ENCODE peak calls at places on chromosomes 1 and 21, in five cellular contexts. B is MM.1S; W is GM23338; Q is fibroblast of lung; O is CD8-positive, alpha-beta T cell. I is an unnamed sample. For H3K27me3 and H3K36me3, the result is how much of the 10 kb centered on the place peaks cover.

GRCh38 chr1:246012271-246012854 is 494.7 kb downstream of the SMYD3 start:
- DNase-seq in B (peak), W (peak), Q (peak), O (no peak), I (peak)

GRCh38 chr1:172761581-172762025 is 102.7 kb downstream of the FASLG start:
- DNase-seq in B (no peak), W (no peak), Q (peak), O (no peak), I (no peak)

GRCh38 chr1:35532497-35533226 is 24.5 kb downstream of the KIAA0319L start:
- DNase-seq in B (no peak), W (no peak), Q (peak), O (no peak), I (no peak)

GRCh38 chr1:81369814-81370213 is 430.9 kb upstream of the ADGRL2 start:
- DNase-seq in B (no peak), W (no peak), Q (no peak), O (no peak), I (no peak)

GRCh38 chr1:248873409-248873992 is 14.6 kb upstream of the ZNF692 start:
- DNase-seq in B (peak), W (peak), Q (peak), O (peak), I (peak)

GRCh38 chr1:88169144-88169543 is 514.9 kb upstream of the PKN2 start:
- DNase-seq in B (no peak), W (no peak), Q (no peak), O (no peak), I (no peak)

GRCh38 chr1:50426108-50426700 is 3.0 kb upstream of the DMRTA2 start:
- DNase-seq in B (no peak), W (peak), Q (no peak), O (no peak), I (no peak)

GRCh38 chr1:201222125-201222524 is 31.5 kb downstream of the IGFN1 start:
- DNase-seq in B (no peak), W (no peak), Q (no peak), O (no peak), I (no peak)

GRCh38 chr1:17718136-17718535 is 37.0 kb upstream of the ACTL8 start:
- DNase-seq in B (no peak), W (no peak), Q (no peak), O (no peak), I (no peak)

GRCh38 chr1:74534241-74534640 is 21.8 kb upstream of the LRRC53 start:
- DNase-seq in B (no peak), W (no peak), Q (peak), O (no peak), I (no peak)

GRCh38 chr1:213600879-213601278 is 386.9 kb upstream of the PROX1 start:
- DNase-seq in B (no peak), W (no peak), Q (no peak), O (no peak), I (no peak)

GRCh38 chr1:214165850-214166374 is 115.0 kb upstream of the SMYD2 start:
- DNase-seq in B (no peak), W (no peak), Q (no peak), O (no peak), I (no peak)

GRCh38 chr1:67053535-67053784 is 488 bp downstream of the SLC35D1 start:
- DNase-seq in B (peak), W (peak), Q (no peak), O (no peak), I (no peak)

GRCh38 chr1:68558321-68559026 is 61.6 kb upstream of the DEPDC1 start:
- DNase-seq in B (no peak), W (no peak), Q (no peak), O (no peak), I (no peak)

GRCh38 chr21:45283019-45283610 is 4.6 kb downstream of the POFUT2 start:
- DNase-seq in B (no peak), W (no peak), Q (no peak), O (no peak), I (no peak)

GRCh38 chr21:14991957-14992356 is 72.8 kb downstream of the NRIP1 start:
- DNase-seq in B (no peak), W (no peak), Q (no peak), O (no peak), I (no peak)

GRCh38 chr1:184986250-184986649 is 11.9 kb upstream of the NIBAN1 start:
- DNase-seq in B (no peak), W (peak), Q (peak), O (no peak), I (no peak)

GRCh38 chr1:221093903-221094865 is 214.9 kb downstream of the HLX start:
- DNase-seq in B (no peak), W (peak), Q (peak), O (no peak), I (no peak)

GRCh38 chr1:34869754-34870153 is 10.2 kb upstream of the SMIM12 start:
- DNase-seq in B (no peak), W (no peak), Q (no peak), O (no peak), I (no peak)

GRCh38 chr1:25543425-25544242 is at the start of gene LDLRAP1:
- DNase-seq in B (peak), W (peak), Q (peak), O (peak), I (no peak)

GRCh38 chr1:151006331-151007052 is at the start of gene MINDY1:
- DNase-seq in B (peak), W (peak), Q (peak), O (no peak), I (peak)

GRCh38 chr21:38777521-38777920 is 28.2 kb upstream of the ETS2 start:
- DNase-seq in B (no peak), W (no peak), Q (no peak), O (no peak), I (no peak)

GRCh38 chr1:230280054-230280795 is 145.9 kb downstream of the PGBD5 start:
- DNase-seq in B (no peak), W (no peak), Q (no peak), O (no peak), I (no peak)

GRCh38 chr1:226029093-226029496 is 30.0 kb upstream of the SDE2 start:
- DNase-seq in B (peak), W (no peak), Q (no peak), O (no peak), I (no peak)

GRCh38 chr1:153628638-153629342 is 556 bp downstream of the S100A1 start:
- DNase-seq in B (no peak), W (no peak), Q (no peak), O (no peak), I (no peak)

GRCh38 chr1:18107671-18108312 is at the start of gene IGSF21:
- DNase-seq in B (no peak), W (peak), Q (no peak), O (no peak), I (no peak)

GRCh38 chr1:201515895-201516294 is 9.0 kb upstream of the CSRP1 start:
- DNase-seq in B (no peak), W (no peak), Q (no peak), O (no peak), I (no peak)

GRCh38 chr1:29380532-29380931 is 144.2 kb downstream of the PTPRU start:
- DNase-seq in B (no peak), W (no peak), Q (peak), O (no peak), I (no peak)

GRCh38 chr1:29383972-29384371 is 147.7 kb downstream of the PTPRU start:
- DNase-seq in B (no peak), W (no peak), Q (peak), O (no peak), I (no peak)

GRCh38 chr1:29381426-29381825 is 145.1 kb downstream of the PTPRU start:
- DNase-seq in B (no peak), W (no peak), Q (no peak), O (no peak), I (no peak)

GRCh38 chr1:29382851-29383588 is 146.7 kb downstream of the PTPRU start:
- DNase-seq in B (no peak), W (no peak), Q (no peak), O (no peak), I (no peak)

DNA sequence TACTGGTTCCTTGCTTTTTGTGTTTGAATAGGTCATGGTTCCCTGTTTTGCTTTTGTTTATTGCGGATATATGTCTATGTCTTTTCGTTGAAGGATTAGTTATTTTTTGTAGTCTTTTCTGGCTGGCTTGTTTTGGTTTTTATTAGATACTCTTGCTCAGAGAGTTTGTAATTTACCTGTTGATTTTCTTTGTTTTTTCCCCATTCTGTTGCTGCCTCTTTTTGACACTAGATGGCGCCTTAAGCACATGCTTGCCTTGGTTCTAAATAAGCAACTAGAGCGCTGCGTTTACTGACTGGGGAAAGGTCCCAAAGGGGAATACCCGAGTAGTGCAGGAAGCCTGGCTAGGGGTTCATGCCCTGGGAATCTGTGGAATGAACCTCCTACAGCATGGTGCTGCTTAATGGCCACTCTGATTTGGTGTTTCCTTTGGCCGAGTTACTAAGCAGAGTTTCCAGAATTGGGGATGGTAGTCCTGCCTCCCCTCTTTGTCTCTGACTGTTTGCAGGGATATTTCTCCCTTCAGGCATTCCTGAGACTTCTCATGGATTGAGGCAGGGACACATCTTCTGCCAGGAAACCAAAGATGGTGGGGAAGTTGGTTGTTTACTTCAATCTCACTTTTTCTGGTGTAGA is 143.2 kb downstream of the PTPRU start:
- DNase-seq in B (peak), W (peak), Q (peak), O (no peak), I (no peak)
- H3K27me3 ChIP-seq in B (half or more), W (under half), Q (under half), O (under half), I (under half)

DNA sequence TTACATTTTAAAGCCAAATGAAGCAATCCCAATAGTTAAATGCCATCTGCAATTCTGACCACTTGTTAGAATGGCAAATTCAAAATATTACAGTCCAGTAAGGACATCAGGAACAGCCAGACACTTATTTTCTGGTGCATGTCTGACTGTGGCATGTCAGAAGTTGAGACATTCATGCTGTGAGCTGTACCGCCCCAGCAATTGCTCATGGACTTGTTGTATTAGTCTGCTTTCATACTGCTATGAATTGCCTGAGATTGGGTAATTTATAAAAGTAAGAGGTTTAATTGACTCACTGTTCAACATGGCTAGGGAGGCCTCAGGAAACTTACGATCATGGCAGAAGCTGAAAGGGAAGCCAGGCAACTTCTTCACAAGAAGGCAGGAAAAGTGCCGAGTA is 19.1 kb downstream of the DDAH1 start:
- DNase-seq in B (no peak), W (no peak), Q (peak), O (no peak), I (no peak)
- H3K36me3 ChIP-seq in B (under half), W (under half), Q (under half), O (under half), I (under half)

GRCh38 chr1:156652131-156652991 is 10.4 kb downstream of the BCAN start:
- DNase-seq in B (no peak), W (peak), Q (peak), O (no peak), I (no peak)
- H3K27me3 ChIP-seq in B (under half), W (half or more), Q (under half), O (under half), I (under half)

GRCh38 chr1:175978476-175978875 is 228.6 kb downstream of the COP1 start:
- DNase-seq in B (no peak), W (no peak), Q (peak), O (no peak), I (no peak)

GRCh38 chr1:175984813-175985212 is 222.3 kb downstream of the COP1 start:
- DNase-seq in B (no peak), W (no peak), Q (no peak), O (no peak), I (no peak)

GRCh38 chr1:175978926-175979325 is 228.2 kb downstream of the COP1 start:
- DNase-seq in B (no peak), W (no peak), Q (peak), O (no peak), I (no peak)

GRCh38 chr1:175981128-175981527 is 226.0 kb downstream of the COP1 start:
- DNase-seq in B (no peak), W (no peak), Q (no peak), O (no peak), I (no peak)

GRCh38 chr1:175984057-175984812 is 222.9 kb downstream of the COP1 start:
- DNase-seq in B (no peak), W (no peak), Q (no peak), O (no peak), I (no peak)
- H3K36me3 ChIP-seq in B (under half), W (under half), Q (under half), O (under half), I (half or more)

DNA sequence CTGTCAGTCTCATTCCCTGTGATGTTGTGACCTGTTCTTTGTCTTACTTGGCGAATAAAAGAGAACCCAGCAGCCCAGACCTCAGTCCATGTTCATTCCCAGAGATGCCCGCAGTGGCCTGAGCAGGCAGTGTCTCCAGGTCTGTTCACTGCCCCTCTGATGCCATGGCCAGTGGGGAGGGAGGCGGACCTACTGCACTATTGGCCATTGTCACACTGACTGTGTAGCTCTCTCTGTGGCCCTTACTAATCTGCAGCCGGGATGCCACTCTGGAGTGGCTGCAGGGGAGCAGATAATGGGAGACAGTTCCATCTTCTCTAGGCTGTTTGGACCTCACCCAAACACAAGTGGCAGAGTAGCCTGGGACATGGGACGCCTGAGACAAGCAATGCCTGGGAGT is 26.5 kb downstream of the DMBX1 start:
- DNase-seq in B (no peak), W (no peak), Q (no peak), O (no peak), I (no peak)
- H3K27me3 ChIP-seq in B (under half), W (half or more), Q (under half), O (under half), I (under half)

GRCh38 chr1:207858806-207859205 is 52.1 kb downstream of the CD34 start:
- DNase-seq in B (no peak), W (peak), Q (no peak), O (no peak), I (no peak)
- H3K36me3 ChIP-seq in B (under half), W (under half), Q (under half), O (under half), I (under half)

GRCh38 chr21:42679319-42679981 is 26.0 kb downstream of the PDE9A start:
- DNase-seq in B (no peak), W (peak), Q (no peak), O (no peak), I (no peak)

GRCh38 chr21:42679982-42680330 is 26.5 kb downstream of the PDE9A start:
- DNase-seq in B (no peak), W (no peak), Q (no peak), O (no peak), I (no peak)

GRCh38 chr21:42678618-42679295 is 25.3 kb downstream of the PDE9A start:
- DNase-seq in B (no peak), W (no peak), Q (no peak), O (no peak), I (no peak)

GRCh38 chr21:42681296-42682206 is 28.1 kb downstream of the PDE9A start:
- DNase-seq in B (no peak), W (no peak), Q (no peak), O (no peak), I (peak)

GRCh38 chr21:42680429-42680828 is 27.0 kb downstream of the PDE9A start:
- DNase-seq in B (no peak), W (no peak), Q (no peak), O (no peak), I (no peak)
- H3K27me3 ChIP-seq in B (half or more), W (under half), Q (under half), O (under half), I (under half)

DNA sequence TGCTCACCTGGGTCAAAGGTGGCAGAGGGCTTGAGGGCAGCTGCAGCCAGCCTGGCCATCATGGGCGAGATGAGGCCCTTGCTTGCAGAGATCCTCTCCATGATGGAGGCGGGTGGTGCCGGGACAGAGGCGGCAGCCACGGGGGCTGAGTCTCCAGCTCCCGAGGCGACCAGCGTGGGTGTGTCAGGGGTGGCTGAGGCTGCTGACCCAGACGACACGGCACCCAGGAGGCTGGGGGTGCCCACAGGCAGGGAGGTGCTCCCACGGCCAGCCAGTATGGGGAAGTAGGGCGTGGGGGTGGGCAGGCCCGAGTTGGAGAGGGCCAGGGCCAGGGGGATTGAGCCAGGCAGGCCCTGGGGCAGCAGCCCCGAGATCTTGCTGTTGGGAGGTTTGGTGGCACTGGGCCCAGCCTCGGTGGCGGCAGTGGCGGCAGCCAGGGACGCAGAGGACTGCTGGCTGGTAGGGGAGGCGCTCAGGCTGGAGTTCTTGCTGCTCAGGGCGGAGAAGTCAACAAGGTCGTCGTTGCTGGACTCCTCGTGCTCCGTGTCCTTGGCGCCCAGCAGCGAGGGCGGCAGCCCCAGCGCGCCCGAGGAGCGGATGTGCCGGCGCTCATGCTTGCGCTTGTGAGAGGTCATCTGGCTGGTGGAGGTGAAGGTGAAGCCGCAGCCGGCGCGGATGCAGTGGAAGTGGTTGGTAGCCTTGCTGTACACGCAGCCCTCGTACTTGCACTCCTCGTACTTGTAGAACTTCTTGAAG is 142.9 kb downstream of the CASZ1 start:
- DNase-seq in B (no peak), W (no peak), Q (no peak), O (no peak), I (no peak)
- H3K36me3 ChIP-seq in B (under half), W (under half), Q (under half), O (under half), I (under half)

I was measured in CD4-positive, CD25-positive, alpha-beta regulatory T cell.